ENCODE peak calls at places on chromosomes 1 and 21, in six cellular contexts. V is NCI-H146; X is neural crest cell; H is neuronal stem cell; G is stimulated activated CD8-positive, alpha-beta memory T cell treated with anti-CD3 and anti-CD28 coated beads, Interleukin-15, amount 100 ng/mL, for 1 hour; D is epithelial cell of prostate. O is an unnamed sample.

GRCh38 chr1:41108696-41109284 is 87.3 kb upstream of the SLFNL1 start:
- DNase-seq in X (no peak), D (no peak), H (no peak), V (no peak), G (no peak), O (no peak)

GRCh38 chr1:83692524-83693336 is 306.2 kb downstream of the TTLL7 start:
- DNase-seq in V (peak; percentile 92), D (no peak), G (no peak), H (peak; percentile 56), X (peak; percentile 41), O (no peak)

GRCh38 chr1:167057297-167057688 is 32.9 kb downstream of the GPA33 start:
- DNase-seq in H (peak; percentile 53), D (no peak), X (peak; percentile 33), G (no peak), V (peak; percentile 86), O (no peak)

GRCh38 chr1:209062863-209063262 is 520.7 kb upstream of the CAMK1G start:
- DNase-seq in X (no peak), H (no peak), G (no peak), D (no peak), V (no peak), O (no peak)

GRCh38 chr1:171346866-171347265 is 32.9 kb downstream of the FMO4 start:
- DNase-seq in V (no peak), G (no peak), X (no peak), D (no peak), H (no peak), O (no peak)

GRCh38 chr1:7190261-7190660 is 405.0 kb downstream of the CAMTA1 start:
- DNase-seq in X (no peak), V (no peak), H (no peak), G (no peak), D (no peak), O (no peak)

GRCh38 chr1:118914379-118915161 is 73.6 kb downstream of the TBX15 start:
- DNase-seq in D (no peak), G (no peak), V (no peak), H (no peak), X (no peak), O (no peak)

GRCh38 chr1:113479713-113480676 is 89.7 kb downstream of the MAGI3 start:
- DNase-seq in V (no peak), X (no peak), D (no peak), H (no peak), G (no peak), O (no peak)

GRCh38 chr1:67716800-67717199 is 31.8 kb downstream of the GADD45A start:
- DNase-seq in G (no peak), D (peak; percentile 80), V (no peak), X (no peak), H (no peak), O (no peak)

GRCh38 chr21:35113064-35113463 is 64.0 kb upstream of the RUNX1 start:
- DNase-seq in D (peak; percentile 18), G (no peak), H (no peak), V (no peak), X (no peak), O (no peak)

GRCh38 chr1:181175356-181175755 is 86.9 kb downstream of the IER5 start:
- DNase-seq in H (no peak), G (no peak), D (no peak), V (no peak), X (no peak), O (no peak)

GRCh38 chr1:38962113-38962512 is 20.5 kb upstream of the RHBDL2 start:
- DNase-seq in G (no peak), D (peak; percentile 90), X (no peak), V (no peak), H (no peak), O (no peak)

GRCh38 chr1:100616121-100616621 is 78.2 kb downstream of the GPR88 start:
- DNase-seq in D (no peak), G (no peak), X (no peak), V (no peak), H (no peak), O (no peak)

GRCh38 chr1:212514782-212515181 is 82.1 kb downstream of the NENF start:
- DNase-seq in H (no peak), V (no peak), X (no peak), G (no peak), D (no peak), O (no peak)

GRCh38 chr1:29620631-29621030 is 384.3 kb downstream of the PTPRU start:
- DNase-seq in D (no peak), V (no peak), G (no peak), X (no peak), H (no peak), O (no peak)

GRCh38 chr1:240711020-240711419 is 99.1 kb upstream of the GREM2 start:
- DNase-seq in X (no peak), G (no peak), H (no peak), D (no peak), V (no peak), O (no peak)

GRCh38 chr1:242828199-242828598 is 303.7 kb upstream of the PLD5 start:
- DNase-seq in G (no peak), D (no peak), H (no peak), X (no peak), V (peak; percentile 26), O (no peak)

GRCh38 chr1:61518670-61519400 is 206.1 kb downstream of the TM2D1 start:
- DNase-seq in V (no peak), D (peak; percentile 72), G (no peak), H (no peak), X (no peak), O (no peak)

GRCh38 chr1:8342325-8342724 is 24.4 kb downstream of the SLC45A1 start:
- DNase-seq in V (no peak), G (no peak), X (no peak), H (no peak), D (no peak), O (no peak)

GRCh38 chr1:44030606-44031050 is 634 bp downstream of the SLC6A9 start:
- DNase-seq in D (no peak), V (peak; percentile 57), X (peak; percentile 61), G (no peak), H (peak; percentile 73), O (no peak)

GRCh38 chr1:8018492-8019228 is 7.4 kb downstream of the ERRFI1 start:
- DNase-seq in D (no peak), G (no peak), V (no peak), H (peak; percentile 83), X (no peak), O (no peak)

GRCh38 chr1:50700226-50701020 is 259.6 kb downstream of the FAF1 start:
- DNase-seq in G (no peak), V (peak; percentile 94), X (peak; percentile 4), H (peak; percentile 69), D (no peak), O (no peak)

GRCh38 chr1:86696522-86696921 is 7.9 kb upstream of the SH3GLB1 start:
- DNase-seq in D (no peak), H (no peak), G (no peak), X (no peak), V (no peak), O (no peak)

GRCh38 chr21:34609244-34609950 is 5.5 kb downstream of the RCAN1 start:
- DNase-seq in H (no peak), G (no peak), X (no peak), D (peak; percentile 29), V (peak; percentile 79), O (no peak)

GRCh38 chr1:93581917-93582850 is 99.5 kb downstream of the BCAR3 start:
- DNase-seq in D (no peak), H (no peak), G (no peak), X (no peak), V (peak; percentile 65), O (no peak)

GRCh38 chr1:178573330-178573729 is 60.4 kb downstream of the TEX35 start:
- DNase-seq in H (no peak), G (no peak), X (no peak), D (no peak), V (no peak), O (no peak)

GRCh38 chr1:47942238-47942629 is 55.0 kb downstream of the TRABD2B start:
- DNase-seq in G (no peak), V (no peak), D (no peak), H (no peak), X (no peak), O (no peak)

GRCh38 chr1:211476200-211476849 is 15.6 kb downstream of the RD3 start:
- DNase-seq in D (no peak), V (peak; percentile 63), H (peak; percentile 43), G (peak; percentile 70), X (peak; percentile 72), O (peak; percentile 70)

GRCh38 chr1:100721502-100722205 is 2.1 kb downstream of the VCAM1 start:
- DNase-seq in H (no peak), G (no peak), V (no peak), X (no peak), D (no peak), O (no peak)

GRCh38 chr1:221284028-221284427 is 404.8 kb downstream of the HLX start:
- DNase-seq in H (no peak), V (peak; percentile 87), G (no peak), D (no peak), X (no peak), O (no peak)

GRCh38 chr1:195141294-195141693 is 1466.9 kb downstream of the KCNT2 start:
- DNase-seq in D (no peak), X (no peak), H (no peak), G (no peak), V (no peak), O (no peak)

GRCh38 chr1:172650474-172651193 is 8.3 kb upstream of the FASLG start:
- DNase-seq in H (no peak), D (no peak), G (no peak), V (no peak), X (no peak), O (no peak)

GRCh38 chr1:7672864-7673263 is 98.2 kb upstream of the VAMP3 start:
- DNase-seq in X (no peak), D (no peak), H (no peak), G (no peak), V (no peak), O (no peak)

GRCh38 chr1:87795615-87796337 is 467.1 kb downstream of the LMO4 start:
- DNase-seq in V (no peak), G (no peak), X (no peak), D (no peak), H (no peak), O (no peak)